ENCODE peak calls at places on chromosomes 7 and 10, in seven cellular contexts. One of them, this sample, is unnamed. For H3K9me3 and H3K4me1, the result is how much of the 10 kb centered on the place peaks cover.

GRCh38 chr7:98621573-98622482 is 4.7 kb downstream of the NPTX2 start:
- DNase-seq in pancreas: no peak
- DNase-seq in PC-9: no peak
- DNase-seq in psoas muscle: no peak
- DNase-seq in H9: no peak
- DNase-seq in cardiac muscle cell: no peak
- DNase-seq in sigmoid colon: no peak
- DNase-seq in this sample: no peak

GRCh38 chr7:87046456-87046855 is 13.0 kb downstream of the ELAPOR2 start:
- DNase-seq in pancreas: no peak
- DNase-seq in PC-9: no peak
- DNase-seq in psoas muscle: no peak
- DNase-seq in H9: no peak
- DNase-seq in cardiac muscle cell: no peak
- DNase-seq in sigmoid colon: no peak
- DNase-seq in this sample: no peak

GRCh38 chr10:102267748-102268147 is 22.4 kb downstream of the GBF1 start:
- DNase-seq in pancreas: no peak
- DNase-seq in PC-9: no peak
- DNase-seq in psoas muscle: no peak
- DNase-seq in H9: no peak
- DNase-seq in cardiac muscle cell: no peak
- DNase-seq in sigmoid colon: no peak
- DNase-seq in this sample: no peak

GRCh38 chr10:103605359-103606156 is 112.1 kb downstream of the NEURL1 start:
- DNase-seq in pancreas: no peak
- DNase-seq in PC-9: peak
- DNase-seq in psoas muscle: peak
- DNase-seq in H9: peak
- DNase-seq in cardiac muscle cell: no peak
- DNase-seq in sigmoid colon: peak
- DNase-seq in this sample: no peak

GRCh38 chr7:5423272-5423843 is at the start of gene TNRC18:
- DNase-seq in pancreas: peak
- DNase-seq in PC-9: no peak
- DNase-seq in psoas muscle: peak
- DNase-seq in H9: no peak
- DNase-seq in cardiac muscle cell: peak
- DNase-seq in sigmoid colon: peak
- DNase-seq in this sample: peak

GRCh38 chr7:150377116-150377979 is 1.8 kb upstream of the ZNF775 start:
- DNase-seq in pancreas: no peak
- DNase-seq in PC-9: no peak
- DNase-seq in psoas muscle: no peak
- DNase-seq in H9: no peak
- DNase-seq in cardiac muscle cell: no peak
- DNase-seq in sigmoid colon: no peak
- DNase-seq in this sample: no peak

GRCh38 chr10:132223156-132223590 is 36.4 kb downstream of the DPYSL4 start:
- DNase-seq in pancreas: peak
- DNase-seq in PC-9: peak
- DNase-seq in psoas muscle: peak
- DNase-seq in H9: peak
- DNase-seq in cardiac muscle cell: peak
- DNase-seq in sigmoid colon: peak
- DNase-seq in this sample: no peak

GRCh38 chr7:2637505-2638223 is 5.9 kb downstream of the TTYH3 start:
- DNase-seq in pancreas: no peak
- DNase-seq in PC-9: no peak
- DNase-seq in psoas muscle: peak
- DNase-seq in H9: no peak
- DNase-seq in cardiac muscle cell: no peak
- DNase-seq in sigmoid colon: peak
- DNase-seq in this sample: no peak

GRCh38 chr10:71805776-71806705 is 32.7 kb upstream of the VSIR start:
- DNase-seq in pancreas: peak
- DNase-seq in PC-9: no peak
- DNase-seq in psoas muscle: no peak
- DNase-seq in H9: peak
- DNase-seq in cardiac muscle cell: peak
- DNase-seq in sigmoid colon: no peak
- DNase-seq in this sample: no peak

GRCh38 chr7:128934361-128935352 is 3.1 kb upstream of the IRF5 start:
- DNase-seq in pancreas: no peak
- DNase-seq in PC-9: no peak
- DNase-seq in psoas muscle: no peak
- DNase-seq in H9: no peak
- DNase-seq in cardiac muscle cell: no peak
- DNase-seq in sigmoid colon: peak
- DNase-seq in this sample: no peak

GRCh38 chr7:99141334-99141733 is 2.6 kb downstream of the SMURF1 start:
- DNase-seq in pancreas: no peak
- DNase-seq in PC-9: no peak
- DNase-seq in psoas muscle: no peak
- DNase-seq in H9: no peak
- DNase-seq in cardiac muscle cell: no peak
- DNase-seq in sigmoid colon: no peak
- DNase-seq in this sample: no peak

GRCh38 chr10:69479241-69479730 is 28.0 kb downstream of the TSPAN15 start:
- DNase-seq in pancreas: no peak
- DNase-seq in PC-9: no peak
- DNase-seq in psoas muscle: peak
- DNase-seq in H9: no peak
- DNase-seq in cardiac muscle cell: peak
- DNase-seq in sigmoid colon: peak
- DNase-seq in this sample: no peak

GRCh38 chr7:133434246-133434865 is 181.5 kb downstream of the EXOC4 start:
- DNase-seq in pancreas: no peak
- DNase-seq in PC-9: no peak
- DNase-seq in psoas muscle: no peak
- DNase-seq in H9: no peak
- DNase-seq in cardiac muscle cell: no peak
- DNase-seq in sigmoid colon: no peak
- DNase-seq in this sample: no peak

GRCh38 chr7:150891740-150892139 is 39.4 kb downstream of the AOC1 start:
- DNase-seq in pancreas: no peak
- DNase-seq in PC-9: no peak
- DNase-seq in psoas muscle: no peak
- DNase-seq in H9: no peak
- DNase-seq in cardiac muscle cell: no peak
- DNase-seq in sigmoid colon: no peak
- DNase-seq in this sample: no peak

GRCh38 chr7:158239290-158239981 is 348.2 kb downstream of the PTPRN2 start:
- DNase-seq in pancreas: no peak
- DNase-seq in PC-9: no peak
- DNase-seq in psoas muscle: no peak
- DNase-seq in H9: no peak
- DNase-seq in cardiac muscle cell: no peak
- DNase-seq in sigmoid colon: no peak
- DNase-seq in this sample: no peak

GRCh38 chr10:107727762-107728317 is 563.3 kb upstream of the SORCS1 start:
- DNase-seq in pancreas: no peak
- DNase-seq in PC-9: no peak
- DNase-seq in psoas muscle: no peak
- DNase-seq in H9: no peak
- DNase-seq in cardiac muscle cell: no peak
- DNase-seq in sigmoid colon: no peak
- DNase-seq in this sample: no peak

GRCh38 chr10:43201545-43202131 is 63.4 kb downstream of the CSGALNACT2 start:
- DNase-seq in pancreas: peak
- DNase-seq in PC-9: no peak
- DNase-seq in psoas muscle: peak
- DNase-seq in H9: peak
- DNase-seq in cardiac muscle cell: no peak
- DNase-seq in sigmoid colon: peak
- DNase-seq in this sample: no peak

GRCh38 chr7:124462249-124462648 is 303.3 kb downstream of the GPR37 start:
- DNase-seq in pancreas: no peak
- DNase-seq in PC-9: no peak
- DNase-seq in psoas muscle: no peak
- DNase-seq in H9: no peak
- DNase-seq in cardiac muscle cell: no peak
- DNase-seq in sigmoid colon: no peak
- DNase-seq in this sample: no peak

GRCh38 chr7:43602271-43602670 is 19.4 kb downstream of the STK17A start:
- DNase-seq in pancreas: no peak
- DNase-seq in PC-9: no peak
- DNase-seq in psoas muscle: no peak
- DNase-seq in H9: no peak
- DNase-seq in cardiac muscle cell: no peak
- DNase-seq in sigmoid colon: no peak
- DNase-seq in this sample: no peak

GRCh38 chr10:48548531-48549135 is 56.2 kb downstream of the ARHGAP22 start:
- DNase-seq in pancreas: no peak
- DNase-seq in PC-9: no peak
- DNase-seq in psoas muscle: no peak
- DNase-seq in H9: no peak
- DNase-seq in cardiac muscle cell: no peak
- DNase-seq in sigmoid colon: no peak
- DNase-seq in this sample: no peak

GRCh38 chr7:4820405-4820967 is 41.3 kb downstream of the PAPOLB start:
- DNase-seq in pancreas: no peak
- DNase-seq in PC-9: no peak
- DNase-seq in psoas muscle: peak
- DNase-seq in H9: peak
- DNase-seq in cardiac muscle cell: no peak
- DNase-seq in sigmoid colon: no peak
- DNase-seq in this sample: no peak

GRCh38 chr10:13853854-13854253 is 267.1 kb downstream of the PRPF18 start:
- DNase-seq in pancreas: no peak
- DNase-seq in PC-9: no peak
- DNase-seq in psoas muscle: no peak
- DNase-seq in H9: no peak
- DNase-seq in cardiac muscle cell: no peak
- DNase-seq in sigmoid colon: no peak
- DNase-seq in this sample: no peak

GRCh38 chr7:149827089-149827981 is 10.8 kb upstream of the ZNF862 start:
- DNase-seq in pancreas: no peak
- DNase-seq in PC-9: no peak
- DNase-seq in psoas muscle: no peak
- DNase-seq in H9: no peak
- DNase-seq in cardiac muscle cell: no peak
- DNase-seq in sigmoid colon: peak
- DNase-seq in this sample: peak

GRCh38 chr7:29445736-29446135 is 117.9 kb upstream of the PRR15 start:
- DNase-seq in pancreas: no peak
- DNase-seq in PC-9: no peak
- DNase-seq in psoas muscle: no peak
- DNase-seq in H9: no peak
- DNase-seq in cardiac muscle cell: no peak
- DNase-seq in sigmoid colon: no peak
- DNase-seq in this sample: no peak

GRCh38 chr10:78937800-78938694 is 130.7 kb upstream of the ZMIZ1 start:
- DNase-seq in pancreas: no peak
- DNase-seq in PC-9: no peak
- DNase-seq in psoas muscle: no peak
- DNase-seq in H9: no peak
- DNase-seq in cardiac muscle cell: peak
- DNase-seq in sigmoid colon: no peak
- DNase-seq in this sample: no peak

DNA sequence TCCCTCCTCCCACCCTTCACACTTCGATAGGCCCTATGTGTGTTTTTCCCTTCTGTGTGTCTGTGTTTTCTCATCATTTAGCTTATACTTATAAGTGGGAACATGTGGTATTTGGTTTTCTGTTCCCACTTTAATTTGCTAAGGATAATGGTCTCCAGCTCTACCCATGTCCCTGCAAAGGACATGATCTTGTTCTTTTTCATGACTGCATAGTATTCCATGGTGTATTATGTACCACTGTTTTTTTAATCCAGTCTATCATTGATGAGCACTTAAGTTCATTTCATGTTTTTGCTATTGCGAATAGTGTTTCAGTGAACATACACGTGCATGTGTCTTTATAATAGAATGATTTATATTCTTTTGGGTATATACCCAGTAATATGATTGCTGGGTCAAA is 46.3 kb upstream of the GNAT3 start:
- DNase-seq in pancreas: no peak
- DNase-seq in PC-9: no peak
- DNase-seq in psoas muscle: no peak
- DNase-seq in H9: no peak
- DNase-seq in cardiac muscle cell: no peak
- DNase-seq in sigmoid colon: no peak
- DNase-seq in this sample: no peak
- H3K9me3 ChIP-seq in pancreas: under half
- H3K9me3 ChIP-seq in PC-9: under half
- H3K9me3 ChIP-seq in psoas muscle: under half
- H3K9me3 ChIP-seq in H9: under half
- H3K9me3 ChIP-seq in cardiac muscle cell: under half
- H3K9me3 ChIP-seq in sigmoid colon: under half
- H3K9me3 ChIP-seq in this sample: under half

GRCh38 chr7:51601461-51601860 is 284.9 kb upstream of the COBL start:
- DNase-seq in pancreas: no peak
- DNase-seq in PC-9: no peak
- DNase-seq in psoas muscle: no peak
- DNase-seq in H9: no peak
- DNase-seq in cardiac muscle cell: no peak
- DNase-seq in sigmoid colon: no peak
- DNase-seq in this sample: no peak
- TF ChIP-seq CTCF in pancreas: no peak
- TF ChIP-seq CTCF in PC-9: no peak
- TF ChIP-seq CTCF in psoas muscle: no peak
- TF ChIP-seq CTCF in H9: no peak
- TF ChIP-seq CTCF in cardiac muscle cell: no peak
- TF ChIP-seq CTCF in sigmoid colon: no peak
- TF ChIP-seq CTCF in this sample: peak

DNA sequence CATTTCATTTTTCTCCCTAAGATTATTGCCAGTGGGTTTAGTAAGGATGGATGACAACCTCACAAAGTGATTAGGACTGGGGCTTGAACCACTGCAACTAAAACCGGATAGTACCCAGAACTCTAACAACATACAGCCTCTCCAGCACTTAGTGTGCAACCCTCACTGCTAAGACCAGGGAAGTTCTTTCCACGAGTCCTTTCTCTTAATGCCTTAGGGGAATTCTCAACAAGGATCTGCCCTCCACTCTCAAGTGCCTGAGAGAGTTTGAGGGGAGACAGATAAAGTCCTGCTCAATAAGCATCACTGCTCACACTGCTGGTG is 104.6 kb downstream of the NRP1 start:
- DNase-seq in pancreas: no peak
- DNase-seq in PC-9: no peak
- DNase-seq in psoas muscle: no peak
- DNase-seq in H9: no peak
- DNase-seq in cardiac muscle cell: peak
- DNase-seq in sigmoid colon: no peak
- DNase-seq in this sample: no peak
- H3K4me1 ChIP-seq in pancreas: under half
- H3K4me1 ChIP-seq in PC-9: under half
- H3K4me1 ChIP-seq in psoas muscle: under half
- H3K4me1 ChIP-seq in H9: under half
- H3K4me1 ChIP-seq in cardiac muscle cell: under half
- H3K4me1 ChIP-seq in sigmoid colon: under half
- H3K4me1 ChIP-seq in this sample: under half

GRCh38 chr10:759898-760477 is 70.5 kb upstream of the DIP2C start:
- DNase-seq in pancreas: no peak
- DNase-seq in PC-9: no peak
- DNase-seq in psoas muscle: no peak
- DNase-seq in H9: no peak
- DNase-seq in cardiac muscle cell: no peak
- DNase-seq in sigmoid colon: no peak
- DNase-seq in this sample: no peak
- H3K9me3 ChIP-seq in pancreas: under half
- H3K9me3 ChIP-seq in PC-9: under half
- H3K9me3 ChIP-seq in psoas muscle: under half
- H3K9me3 ChIP-seq in H9: under half
- H3K9me3 ChIP-seq in cardiac muscle cell: under half
- H3K9me3 ChIP-seq in sigmoid colon: under half
- H3K9me3 ChIP-seq in this sample: under half

GRCh38 chr10:81081887-81082620 is 544.4 kb downstream of the SH2D4B start:
- DNase-seq in pancreas: no peak
- DNase-seq in PC-9: no peak
- DNase-seq in psoas muscle: no peak
- DNase-seq in H9: peak
- DNase-seq in cardiac muscle cell: no peak
- DNase-seq in sigmoid colon: no peak
- DNase-seq in this sample: no peak
- TF ChIP-seq CTCF in pancreas: no peak
- TF ChIP-seq CTCF in PC-9: peak
- TF ChIP-seq CTCF in psoas muscle: no peak
- TF ChIP-seq CTCF in H9: peak
- TF ChIP-seq CTCF in cardiac muscle cell: no peak
- TF ChIP-seq CTCF in sigmoid colon: no peak
- TF ChIP-seq CTCF in this sample: peak

This sample was measured in RWPE2.